ENCODE peak calls at places on chromosomes 3 and 15, in four cellular contexts. D is astrocyte, T is heart left ventricle, B is lower lobe of right lung. L is an unnamed sample.

GRCh38 chr15:60005352-60006202 is 1.5 kb downstream of the FOXB1 start:
- DNase-seq in T (no peak), B (peak), D (no peak), L (peak)

GRCh38 chr15:58539548-58539947 is 107.8 kb downstream of the LIPC start:
- DNase-seq in B (no peak), D (no peak), T (no peak), L (no peak)

GRCh38 chr3:34955684-34956083 is 683.6 kb upstream of the ARPP21 start:
- DNase-seq in B (no peak), D (no peak), T (no peak), L (no peak)

GRCh38 chr3:196554205-196554604 is 14.1 kb downstream of the WDR53 start:
- DNase-seq in T (no peak), B (no peak), D (no peak), L (no peak)

GRCh38 chr3:124565551-124565950 is 164.7 kb upstream of the UMPS start:
- DNase-seq in T (no peak), B (no peak), D (no peak), L (no peak)

GRCh38 chr15:29111705-29112281 is 157.8 kb downstream of the NSMCE3 start:
- DNase-seq in B (no peak), D (no peak), T (no peak), L (no peak)

GRCh38 chr3:176780766-176781165 is 416.5 kb downstream of the TBL1XR1 start:
- DNase-seq in D (no peak), B (no peak), T (no peak), L (no peak)

GRCh38 chr3:147760998-147761397 is 351.8 kb downstream of the ZIC1 start:
- DNase-seq in D (no peak), B (no peak), T (no peak), L (no peak)

GRCh38 chr3:146233487-146233886 is 17.4 kb downstream of the PLSCR4 start:
- DNase-seq in T (no peak), B (no peak), D (no peak), L (no peak)

GRCh38 chr3:3038201-3038991 is 71.8 kb downstream of the IL5RA start:
- DNase-seq in T (no peak), B (no peak), D (no peak), L (peak)

GRCh38 chr3:184568918-184569829 is 7.6 kb downstream of the EPHB3 start:
- DNase-seq in T (peak), D (peak), B (peak), L (peak)

GRCh38 chr3:114623420-114624046 is 329.7 kb downstream of the TIGIT start:
- DNase-seq in D (no peak), B (no peak), T (no peak), L (no peak)

GRCh38 chr3:67774676-67775075 is 120.3 kb upstream of the SUCLG2 start:
- DNase-seq in B (no peak), T (no peak), D (no peak), L (no peak)

GRCh38 chr3:45414823-45415222 is 26.4 kb downstream of the LARS2 start:
- DNase-seq in D (no peak), T (no peak), B (no peak), L (no peak)

GRCh38 chr3:127775398-127776109 is 46.8 kb downstream of the MGLL start:
- DNase-seq in T (no peak), B (no peak), D (peak), L (peak)

GRCh38 chr3:155664922-155665695 is 79.8 kb downstream of the PLCH1 start:
- DNase-seq in B (no peak), D (peak), T (peak), L (no peak)

GRCh38 chr15:61198722-61199121 is 30.4 kb downstream of the RORA start:
- DNase-seq in T (no peak), B (no peak), D (no peak), L (no peak)

GRCh38 chr3:8967553-8967952 is 4.3 kb upstream of the RAD18 start:
- DNase-seq in T (no peak), B (no peak), D (no peak), L (no peak)

GRCh38 chr3:5122741-5123706 is 932 bp downstream of the ARL8B start:
- DNase-seq in B (peak), T (no peak), D (peak), L (no peak)

GRCh38 chr15:50124557-50125080 is 5.6 kb upstream of the ATP8B4 start:
- DNase-seq in T (no peak), D (no peak), B (no peak), L (no peak)

GRCh38 chr15:50128266-50128665 is 9.2 kb upstream of the ATP8B4 start:
- DNase-seq in D (no peak), B (peak), T (peak), L (no peak)

GRCh38 chr15:50127255-50127777 is 8.3 kb upstream of the ATP8B4 start:
- DNase-seq in D (no peak), B (no peak), T (no peak), L (no peak)

GRCh38 chr15:50126072-50126471 is 7.0 kb upstream of the ATP8B4 start:
- DNase-seq in T (no peak), B (no peak), D (no peak), L (no peak)

GRCh38 chr15:50123861-50124556 is 5.0 kb upstream of the ATP8B4 start:
- DNase-seq in B (no peak), T (no peak), D (no peak), L (no peak)
- TF ChIP-seq CTCF in B (no peak), T (no peak), D (no peak), L (no peak)

DNA sequence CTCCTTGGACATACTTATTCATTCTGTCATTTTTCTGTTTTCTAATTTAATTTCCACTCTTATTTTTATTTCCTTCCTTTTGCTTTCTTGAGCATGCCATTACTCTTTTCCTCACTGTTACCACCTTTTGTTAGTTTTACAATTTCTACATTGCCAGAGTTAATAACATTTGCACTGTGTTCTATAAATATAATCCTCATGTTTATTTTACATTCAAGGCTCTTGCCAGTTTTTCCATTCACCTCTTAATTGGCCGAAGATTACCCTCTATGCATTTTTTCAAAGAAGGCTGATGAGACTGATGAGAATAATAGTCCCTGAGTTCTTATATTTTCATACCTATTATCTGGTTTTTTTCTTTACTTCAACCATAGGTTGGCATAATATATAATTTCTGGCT is 10.5 kb downstream of the BTD start:
- DNase-seq in D (no peak), T (no peak), B (no peak), L (no peak)
- H3K27ac ChIP-seq in D (no peak), T (no peak), B (no peak), L (no peak)

GRCh38 chr3:179745109-179745508 is 92.3 kb downstream of the USP13 start:
- DNase-seq in T (no peak), D (no peak), B (no peak), L (no peak)

GRCh38 chr3:179750720-179751328 is 98.0 kb downstream of the USP13 start:
- DNase-seq in D (peak), T (no peak), B (no peak), L (no peak)
- TF ChIP-seq CTCF in D (peak), T (peak), B (peak), L (peak)

DNA sequence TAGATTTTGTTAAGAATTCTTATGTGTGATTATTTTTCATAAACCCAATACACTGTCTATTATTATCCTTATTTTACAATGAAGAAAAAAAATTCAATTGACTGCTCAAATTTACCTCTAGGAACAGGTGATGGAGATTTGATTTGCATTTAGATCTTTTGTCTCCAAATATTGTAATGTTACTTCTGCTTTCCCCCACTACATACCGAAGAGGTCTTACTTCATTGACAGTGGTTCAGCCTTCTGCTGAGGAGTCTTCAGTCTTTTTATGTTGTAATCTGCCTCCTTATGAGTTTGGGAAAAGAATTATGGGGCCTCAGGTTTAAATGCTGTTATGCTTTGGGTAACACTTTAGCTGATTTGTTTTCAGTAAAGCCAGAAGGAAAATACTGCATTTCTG is 199.5 kb downstream of the LPP start:
- DNase-seq in D (no peak), T (no peak), B (no peak), L (no peak)
- H3K27ac ChIP-seq in D (no peak), T (no peak), B (no peak), L (no peak)

DNA sequence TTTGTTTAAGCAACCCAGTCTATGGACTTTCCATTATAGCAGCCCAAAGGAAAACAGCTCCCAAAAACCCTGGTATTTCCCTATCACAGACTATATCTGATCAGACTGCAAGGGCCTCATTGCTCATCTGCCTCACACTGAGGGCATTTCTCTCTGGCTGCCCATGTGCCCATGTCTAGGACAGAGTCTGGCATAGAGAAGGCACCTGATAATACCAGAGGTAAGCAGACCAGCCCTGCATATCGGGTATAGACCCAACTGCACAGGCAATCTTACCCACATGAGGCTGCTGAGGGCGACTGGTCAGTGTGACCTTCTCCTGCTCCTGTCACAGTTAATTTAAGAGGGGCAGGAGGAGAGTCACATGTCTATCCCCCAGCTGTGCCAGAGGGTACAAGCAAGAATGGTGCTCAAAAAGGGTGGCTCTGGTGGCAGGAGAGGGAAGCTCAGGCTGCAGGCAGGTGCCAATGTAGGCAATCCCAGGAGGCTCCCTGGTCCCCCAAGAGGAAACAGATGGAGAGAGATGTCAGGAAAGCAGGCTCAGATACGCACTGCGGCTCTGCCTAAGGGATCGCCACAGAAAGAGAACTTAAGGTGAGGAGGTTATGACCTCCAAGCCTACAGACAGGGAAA is 3.1 kb downstream of the CSRNP1 start:
- DNase-seq in T (no peak), B (no peak), D (no peak), L (no peak)
- TF ChIP-seq CTCF in T (peak), B (no peak), D (no peak), L (no peak)

DNA sequence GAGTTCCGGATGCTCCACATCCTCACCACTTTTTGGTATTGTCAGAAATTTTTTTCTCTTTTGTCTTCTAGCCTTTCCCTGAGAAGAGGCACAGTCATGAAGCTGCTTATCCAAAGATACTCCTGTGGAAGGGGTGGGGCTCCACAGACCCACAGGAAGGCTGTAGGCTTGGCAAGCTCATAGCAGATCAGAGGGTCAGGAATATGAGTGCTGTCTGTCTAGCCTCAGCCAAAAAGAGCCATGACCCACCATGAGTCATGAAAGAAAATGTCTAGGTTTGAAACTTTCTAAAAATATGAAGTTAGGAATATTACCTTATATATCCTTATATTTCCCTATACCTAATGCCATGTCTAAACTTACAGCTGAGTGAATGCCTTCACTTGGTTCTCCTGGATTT is 118.2 kb upstream of the THBS1 start:
- DNase-seq in D (peak), B (no peak), T (no peak), L (no peak)
- H3K27ac ChIP-seq in D (peak), B (no peak), T (no peak), L (no peak)

GRCh38 chr3:186002884-186003472 is 65.2 kb upstream of the TRA2B start:
- DNase-seq in B (no peak), T (no peak), D (peak), L (no peak)
- TF ChIP-seq CTCF in B (peak), T (peak), D (peak), L (no peak)

L was measured in kidney.